ENCODE peak calls at places on chromosome 12, in ten cellular contexts. G is endothelial cell, R is endodermal cell, Q is WTC11, U is body of pancreas, J is H9, O is type B pancreatic cell, M is SK-N-SH, D is dorsolateral prefrontal cortex, S is testis. I is an unnamed sample.

GRCh38 chr12:8697120-8697475 is 693 bp upstream of the RIMKLB start:
- DNase-seq in G (no peak), R (no peak), Q (no peak), U (no peak), J (peak), O (no peak), M (no peak), D (peak), S (peak), I (no peak)

GRCh38 chr12:107650977-107651376 is 34.6 kb upstream of the PWP1 start:
- DNase-seq in G (no peak), R (no peak), Q (no peak), U (no peak), J (no peak), O (no peak), M (no peak), D (no peak), S (no peak), I (no peak)

GRCh38 chr12:67069451-67070306 is 199.5 kb upstream of the CAND1 start:
- DNase-seq in G (peak), R (peak), Q (peak), U (peak), J (peak), O (peak), M (peak), D (peak), S (peak), I (peak)

GRCh38 chr12:105107176-105107496 is 395 bp upstream of the WASHC4 start:
- DNase-seq in G (no peak), R (no peak), Q (no peak), U (no peak), J (no peak), O (no peak), M (peak), D (no peak), S (no peak), I (no peak)

GRCh38 chr12:79119796-79120195 is 255.2 kb downstream of the SYT1 start:
- DNase-seq in G (no peak), R (peak), Q (peak), U (no peak), J (peak), O (no peak), M (no peak), D (no peak), S (no peak), I (no peak)

GRCh38 chr12:75660107-75660530 is 148.7 kb upstream of the KRR1 start:
- DNase-seq in G (no peak), R (no peak), Q (no peak), U (no peak), J (no peak), O (no peak), M (no peak), D (no peak), S (no peak), I (no peak)

GRCh38 chr12:46608431-46609280 is 217.1 kb downstream of the SLC38A4 start:
- DNase-seq in G (no peak), R (no peak), Q (no peak), U (no peak), J (no peak), O (no peak), M (no peak), D (no peak), S (no peak), I (no peak)

GRCh38 chr12:79690156-79690605 is 583 bp downstream of the PAWR start:
- DNase-seq in G (peak), R (no peak), Q (peak), U (peak), J (no peak), O (peak), M (peak), D (no peak), S (no peak), I (peak)

GRCh38 chr12:7061138-7061537 is 620 bp downstream of the C1S start:
- DNase-seq in G (no peak), R (no peak), Q (no peak), U (no peak), J (no peak), O (no peak), M (no peak), D (no peak), S (no peak), I (no peak)

GRCh38 chr12:131438874-131439273 is 272.0 kb upstream of the SFSWAP start:
- DNase-seq in G (no peak), R (peak), Q (peak), U (no peak), J (peak), O (peak), M (no peak), D (no peak), S (peak), I (no peak)

GRCh38 chr12:121813951-121814350 is 10.1 kb downstream of the SETD1B start:
- DNase-seq in G (no peak), R (no peak), Q (no peak), U (no peak), J (no peak), O (no peak), M (no peak), D (no peak), S (no peak), I (no peak)

GRCh38 chr12:130571734-130572133 is 144.4 kb downstream of the RIMBP2 start:
- DNase-seq in G (no peak), R (no peak), Q (no peak), U (no peak), J (no peak), O (no peak), M (no peak), D (no peak), S (no peak), I (no peak)

GRCh38 chr12:43104524-43104923 is 447.5 kb downstream of the ADAMTS20 start:
- DNase-seq in G (no peak), R (no peak), Q (no peak), U (no peak), J (no peak), O (no peak), M (no peak), D (no peak), S (no peak), I (no peak)

GRCh38 chr12:80262372-80263170 is 163.2 kb downstream of the OTOGL start:
- DNase-seq in G (no peak), R (no peak), Q (no peak), U (no peak), J (no peak), O (no peak), M (no peak), D (no peak), S (no peak), I (no peak)

GRCh38 chr12:82414926-82415325 is 56.6 kb downstream of the METTL25 start:
- DNase-seq in G (no peak), R (no peak), Q (no peak), U (no peak), J (no peak), O (no peak), M (no peak), D (no peak), S (no peak), I (no peak)

GRCh38 chr12:84911331-84912190 is 1.0 kb downstream of the SLC6A15 start:
- DNase-seq in G (peak), R (peak), Q (peak), U (peak), J (peak), O (peak), M (peak), D (peak), S (peak), I (peak)

GRCh38 chr12:57835366-57836288 is 10.9 kb downstream of the CTDSP2 start:
- DNase-seq in G (no peak), R (no peak), Q (no peak), U (no peak), J (no peak), O (no peak), M (no peak), D (no peak), S (peak), I (no peak)

GRCh38 chr12:113467154-113467513 is 4.5 kb downstream of the LHX5 start:
- DNase-seq in G (no peak), R (no peak), Q (no peak), U (no peak), J (peak), O (no peak), M (peak), D (no peak), S (no peak), I (no peak)

GRCh38 chr12:125744201-125744600 is 679.0 kb downstream of the AACS start:
- DNase-seq in G (no peak), R (no peak), Q (no peak), U (no peak), J (no peak), O (no peak), M (no peak), D (no peak), S (no peak), I (no peak)

GRCh38 chr12:1660304-1661187 is 30.3 kb upstream of the ADIPOR2 start:
- DNase-seq in G (no peak), R (peak), Q (no peak), U (peak), J (no peak), O (no peak), M (no peak), D (no peak), S (peak), I (peak)

GRCh38 chr12:122166422-122167327 is 7.3 kb downstream of the IL31 start:
- DNase-seq in G (no peak), R (no peak), Q (no peak), U (no peak), J (no peak), O (no peak), M (no peak), D (no peak), S (no peak), I (no peak)

GRCh38 chr12:25083211-25083610 is 111.7 kb downstream of the DNAI7 start:
- DNase-seq in G (no peak), R (no peak), Q (no peak), U (no peak), J (no peak), O (no peak), M (no peak), D (no peak), S (no peak), I (no peak)

GRCh38 chr12:38456769-38457168 is 140.2 kb downstream of the ALG10B start:
- DNase-seq in G (no peak), R (no peak), Q (no peak), U (no peak), J (no peak), O (no peak), M (no peak), D (no peak), S (no peak), I (no peak)

GRCh38 chr12:54593135-54593534 is 4.7 kb upstream of the PPP1R1A start:
- DNase-seq in G (no peak), R (no peak), Q (no peak), U (no peak), J (no peak), O (no peak), M (no peak), D (no peak), S (no peak), I (no peak)

GRCh38 chr12:68113644-68114043 is 45.9 kb downstream of the IFNG start:
- DNase-seq in G (no peak), R (peak), Q (peak), U (no peak), J (peak), O (no peak), M (no peak), D (no peak), S (no peak), I (no peak)

GRCh38 chr12:92144045-92144630 is 1.5 kb downstream of the BTG1 start:
- DNase-seq in G (peak), R (peak), Q (peak), U (peak), J (peak), O (peak), M (peak), D (peak), S (peak), I (peak)

GRCh38 chr12:25986169-25986568 is 27.7 kb downstream of the RASSF8 start:
- DNase-seq in G (no peak), R (no peak), Q (no peak), U (no peak), J (no peak), O (no peak), M (no peak), D (no peak), S (no peak), I (no peak)

GRCh38 chr12:76874027-76874426 is 4.8 kb downstream of the CSRP2 start:
- DNase-seq in G (no peak), R (no peak), Q (no peak), U (no peak), J (no peak), O (no peak), M (no peak), D (no peak), S (no peak), I (no peak)

GRCh38 chr12:52186135-52186840 is 5.5 kb downstream of the KRT80 start:
- DNase-seq in G (no peak), R (peak), Q (no peak), U (no peak), J (peak), O (no peak), M (no peak), D (no peak), S (no peak), I (no peak)

GRCh38 chr12:27913999-27914614 is 58.4 kb downstream of the PTHLH start:
- DNase-seq in G (no peak), R (no peak), Q (no peak), U (no peak), J (no peak), O (no peak), M (no peak), D (no peak), S (no peak), I (no peak)
- TF ChIP-seq CTCF in G (no peak), R (no peak), Q (no peak), U (no peak), J (no peak), O (no peak), M (no peak), D (no peak), S (no peak), I (no peak)

GRCh38 chr12:132597333-132598283 is 12.8 kb downstream of the LRCOL1 start:
- DNase-seq in G (no peak), R (peak), Q (peak), U (no peak), J (no peak), O (no peak), M (no peak), D (no peak), S (no peak), I (peak)
- TF ChIP-seq CTCF in G (no peak), R (no peak), Q (no peak), U (no peak), J (no peak), O (no peak), M (no peak), D (no peak), S (no peak), I (no peak)

DNA sequence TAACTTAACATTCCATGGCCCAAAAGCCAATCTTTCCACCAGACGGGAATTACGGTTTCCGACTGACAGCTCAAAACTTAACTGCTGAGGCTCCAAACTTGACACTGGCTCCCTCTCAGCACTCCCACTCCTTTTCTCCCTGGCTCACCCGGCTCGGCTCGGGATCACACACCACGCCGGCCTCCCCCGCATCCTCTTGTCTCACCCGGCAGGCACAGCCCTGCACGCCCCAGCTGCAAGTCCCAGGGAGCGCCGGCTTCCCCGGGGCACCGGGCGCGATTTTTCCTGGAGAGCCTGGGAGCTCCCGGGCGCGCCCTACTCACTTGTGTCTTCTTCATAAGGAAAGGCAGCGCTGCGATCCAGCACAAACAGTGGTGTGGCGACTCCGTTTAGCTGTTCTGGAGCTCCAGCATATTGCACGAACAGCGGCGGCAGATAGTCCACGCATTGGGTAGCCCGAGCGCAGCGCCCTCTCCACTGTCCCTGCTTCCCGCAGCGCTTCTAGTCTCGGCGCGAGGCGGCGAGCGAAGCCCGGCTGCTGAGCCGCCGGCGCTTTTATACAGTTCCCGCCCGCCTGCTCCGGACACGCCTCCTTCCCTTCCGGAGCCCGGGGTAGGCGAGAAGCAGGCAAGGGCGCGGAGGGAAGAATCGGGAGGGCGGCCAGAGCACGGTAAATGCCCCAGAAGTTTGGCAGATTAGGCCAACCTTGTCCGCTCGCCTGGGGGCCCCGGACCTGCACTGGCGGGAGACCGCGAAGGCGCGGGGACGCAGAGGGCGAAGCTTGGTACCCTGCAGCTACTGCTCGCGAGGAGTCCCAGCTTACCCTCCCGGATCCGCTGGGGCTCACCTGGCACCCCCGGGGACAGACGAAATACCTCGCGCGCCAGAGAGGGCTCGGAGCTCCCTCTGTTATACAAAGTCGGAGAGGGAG is at the start of gene KITLG:
- DNase-seq in G (peak), R (peak), Q (peak), U (peak), J (peak), O (peak), M (peak), D (peak), S (peak), I (peak)
- TF ChIP-seq CTCF in G (no peak), R (peak), Q (no peak), U (peak), J (no peak), O (peak), M (peak), D (peak), S (no peak), I (no peak)

GRCh38 chr12:103181366-103182152 is 224.1 kb downstream of the ASCL1 start:
- DNase-seq in G (no peak), R (no peak), Q (no peak), U (no peak), J (no peak), O (no peak), M (no peak), D (no peak), S (no peak), I (no peak)
- TF ChIP-seq CTCF in G (no peak), R (no peak), Q (no peak), U (no peak), J (no peak), O (no peak), M (no peak), D (no peak), S (no peak), I (no peak)

GRCh38 chr12:2813573-2814185 is 1.2 kb downstream of the ITFG2 start:
- DNase-seq in G (peak), R (peak), Q (peak), U (peak), J (peak), O (no peak), M (peak), D (no peak), S (peak), I (no peak)
- TF ChIP-seq CTCF in G (peak), R (peak), Q (peak), U (peak), J (peak), O (peak), M (peak), D (peak), S (peak), I (peak)

DNA sequence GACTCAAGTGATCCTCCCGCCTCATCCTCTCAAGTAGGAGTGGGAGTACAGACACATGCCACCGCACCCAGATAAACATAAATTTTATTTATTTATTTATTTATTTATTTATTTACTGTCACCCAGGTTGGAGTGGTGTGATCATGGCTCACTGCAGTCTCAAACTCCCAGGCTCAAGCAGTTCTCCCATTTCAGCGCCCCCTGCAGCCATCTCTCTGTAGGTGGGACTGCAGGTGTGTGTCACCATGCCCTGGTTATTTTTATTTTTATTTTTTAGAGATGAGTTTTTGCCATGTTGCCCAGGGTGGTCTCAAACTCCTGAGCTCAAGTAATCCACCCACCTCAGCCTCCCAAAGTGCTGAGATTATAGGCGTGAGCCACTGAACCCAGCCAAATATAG is 33.2 kb upstream of the KIF21A start:
- DNase-seq in G (no peak), R (no peak), Q (no peak), U (no peak), J (no peak), O (no peak), M (no peak), D (no peak), S (no peak), I (no peak)
- TF ChIP-seq CTCF in G (no peak), R (no peak), Q (no peak), U (no peak), J (peak), O (no peak), M (no peak), D (no peak), S (no peak), I (no peak)

GRCh38 chr12:95265765-95266164 is 48.2 kb downstream of the VEZT start:
- DNase-seq in G (no peak), R (no peak), Q (no peak), U (no peak), J (no peak), O (no peak), M (no peak), D (no peak), S (no peak), I (no peak)
- TF ChIP-seq CTCF in G (peak), R (peak), Q (no peak), U (no peak), J (peak), O (peak), M (no peak), D (no peak), S (no peak), I (no peak)

DNA sequence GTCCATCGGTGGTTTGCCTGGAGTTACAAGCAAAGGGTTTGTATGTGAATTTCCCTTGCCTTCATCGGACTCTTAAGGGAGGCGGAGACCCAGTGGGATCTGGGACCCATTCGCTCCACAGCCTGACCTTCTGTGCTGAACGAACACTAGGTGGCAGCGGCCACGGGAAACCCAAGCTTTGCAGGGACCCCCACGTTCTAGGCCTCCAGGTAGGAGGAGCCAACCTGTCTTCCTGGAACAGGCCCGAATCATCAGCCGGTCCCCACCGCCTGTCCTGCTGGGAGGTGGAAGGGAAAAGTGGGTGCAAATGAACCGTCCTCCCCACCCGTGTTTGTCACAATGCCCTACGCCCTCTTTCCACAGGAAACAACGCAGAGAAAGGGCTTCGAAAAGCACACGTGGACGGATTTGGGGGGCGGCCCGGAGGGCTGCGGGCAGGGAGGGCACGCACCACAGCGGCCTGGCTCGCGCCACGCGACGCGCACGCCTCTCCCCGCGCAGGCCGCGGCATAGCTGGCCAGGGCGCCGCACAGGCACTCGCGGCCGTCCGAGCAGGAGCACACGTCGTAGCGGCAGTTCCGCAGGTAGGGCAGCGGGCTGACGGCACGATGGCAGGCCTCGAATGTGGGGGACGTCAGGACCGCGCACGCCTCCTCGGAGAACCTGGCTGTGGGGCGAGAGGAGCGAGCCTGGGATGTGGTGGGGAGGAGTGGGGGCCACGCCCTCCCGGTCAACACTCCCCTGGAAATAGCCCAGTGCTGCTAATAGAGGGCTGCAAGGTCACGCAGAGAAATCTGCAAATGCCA is 67.9 kb downstream of the VWF start:
- DNase-seq in G (peak), R (peak), Q (peak), U (no peak), J (peak), O (no peak), M (peak), D (no peak), S (no peak), I (no peak)
- TF ChIP-seq CTCF in G (no peak), R (peak), Q (no peak), U (no peak), J (peak), O (peak), M (peak), D (peak), S (no peak), I (peak)